ENCODE peak calls at places on chromosome 13, in six cellular contexts. V is cardiac fibroblast; L is activated CD8-positive, alpha-beta memory T cell treated with anti-CD3 and anti-CD28 coated beads for 1 hour; D is stimulated activated CD4-positive, alpha-beta T cell treated with anti-CD3 and anti-CD28 coated beads, Interleukin-2, amount 100 ng/mL, for 4 hours; O is IMR-90; P is WERI-Rb-1. W is an unnamed sample.
A peak's percentile ranks its signal among the peaks of the same experiment; 100 is the strongest.

GRCh38 chr13:96426160-96426559 is 336.3 kb downstream of the HS6ST3 start:
- DNase-seq in P (no peak), O (no peak), L (no peak), D (no peak), V (no peak), W (no peak)

GRCh38 chr13:113671066-113672001 is 4.3 kb downstream of the GRK1 start:
- DNase-seq in P (peak; percentile 13), V (no peak), L (no peak), O (no peak), D (no peak), W (no peak)

GRCh38 chr13:26910754-26911465 is 150.3 kb upstream of the GPR12 start:
- DNase-seq in D (no peak), P (peak; percentile 4), O (no peak), L (no peak), V (no peak), W (no peak)

GRCh38 chr13:35978607-35979316 is 152.4 kb downstream of the DCLK1 start:
- DNase-seq in P (peak; percentile 26), O (peak; percentile 69), D (no peak), L (no peak), V (peak; percentile 85), W (no peak)

GRCh38 chr13:20702945-20703784 is at the start of gene IL17D:
- DNase-seq in P (peak; percentile 51), L (peak; percentile 14), D (peak; percentile 38), O (no peak), V (no peak), W (no peak)

GRCh38 chr13:80237646-80238045 is 103.3 kb downstream of the SPRY2 start:
- DNase-seq in L (no peak), O (peak; percentile 62), V (no peak), P (no peak), D (no peak), W (no peak)

GRCh38 chr13:47188802-47189201 is 291.9 kb upstream of the HTR2A start:
- DNase-seq in V (peak; percentile 67), P (no peak), D (no peak), O (peak; percentile 66), L (no peak), W (no peak)

GRCh38 chr13:99953138-99953755 is 18.3 kb downstream of the ZIC5 start:
- DNase-seq in D (no peak), O (no peak), V (no peak), P (no peak), L (no peak), W (no peak)

GRCh38 chr13:42279080-42279479 is 7.1 kb downstream of the AKAP11 start:
- DNase-seq in O (no peak), V (no peak), D (peak; percentile 17), P (no peak), L (no peak), W (no peak)

GRCh38 chr13:99344610-99345208 is 37.5 kb upstream of the GPR183 start:
- DNase-seq in L (no peak), V (no peak), D (no peak), O (no peak), P (no peak), W (no peak)

GRCh38 chr13:73708393-73708985 is 425.7 kb downstream of the KLF12 start:
- DNase-seq in V (peak; percentile 85), O (peak; percentile 71), P (peak; percentile 60), D (peak; percentile 54), L (peak; percentile 17), W (no peak)

GRCh38 chr13:51731759-51732158 is 72.2 kb downstream of the DHRS12 start:
- DNase-seq in O (peak; percentile 54), P (no peak), L (no peak), V (peak; percentile 85), D (no peak), W (no peak)

GRCh38 chr13:96216543-96216942 is 126.6 kb downstream of the HS6ST3 start:
- DNase-seq in L (no peak), D (no peak), O (no peak), P (no peak), V (no peak), W (no peak)

GRCh38 chr13:99307247-99307646 is at the start of gene GPR183:
- DNase-seq in V (peak; percentile 18), O (peak; percentile 43), L (no peak), D (no peak), P (no peak), W (no peak)